ENCODE peak calls at places on chromosomes 13 and 19, in four cellular contexts. One of them, this sample, is unnamed.

GRCh38 chr13:111575276-111575675 is 254.8 kb downstream of the TEX29 start:
- DNase-seq in ascending aorta: no peak
- DNase-seq in fibroblast of pulmonary artery: no peak
- DNase-seq in PC-3: no peak
- DNase-seq in this sample: no peak

GRCh38 chr13:50006426-50007135 is 8.7 kb upstream of the KCNRG start:
- DNase-seq in ascending aorta: no peak
- DNase-seq in fibroblast of pulmonary artery: peak; percentile 79
- DNase-seq in PC-3: no peak
- DNase-seq in this sample: peak; percentile 51

GRCh38 chr19:3137139-3137538 is 1.3 kb downstream of the GNA15 start:
- DNase-seq in ascending aorta: no peak
- DNase-seq in fibroblast of pulmonary artery: peak; percentile 80
- DNase-seq in PC-3: no peak
- DNase-seq in this sample: no peak

GRCh38 chr13:77353980-77354379 is 27.1 kb upstream of the MYCBP2 start:
- DNase-seq in ascending aorta: no peak
- DNase-seq in fibroblast of pulmonary artery: no peak
- DNase-seq in PC-3: no peak
- DNase-seq in this sample: no peak

GRCh38 chr13:29907670-29908069 is 57.3 kb upstream of the UBL3 start:
- DNase-seq in ascending aorta: no peak
- DNase-seq in fibroblast of pulmonary artery: no peak
- DNase-seq in PC-3: no peak
- DNase-seq in this sample: no peak

GRCh38 chr19:29528946-29529645 is 3.3 kb downstream of the VSTM2B start:
- DNase-seq in ascending aorta: no peak
- DNase-seq in fibroblast of pulmonary artery: no peak
- DNase-seq in PC-3: no peak
- DNase-seq in this sample: no peak

GRCh38 chr19:37313335-37313627 is 57.6 kb upstream of the ZNF527 start:
- DNase-seq in ascending aorta: no peak
- DNase-seq in fibroblast of pulmonary artery: no peak
- DNase-seq in PC-3: no peak
- DNase-seq in this sample: no peak

GRCh38 chr19:10780368-10780767 is 55.6 kb downstream of the TMED1 start:
- DNase-seq in ascending aorta: peak; percentile 60
- DNase-seq in fibroblast of pulmonary artery: peak; percentile 95
- DNase-seq in PC-3: no peak
- DNase-seq in this sample: peak; percentile 98

GRCh38 chr13:29526741-29527140 is 68.7 kb downstream of the SLC7A1 start:
- DNase-seq in ascending aorta: no peak
- DNase-seq in fibroblast of pulmonary artery: no peak
- DNase-seq in PC-3: no peak
- DNase-seq in this sample: no peak

GRCh38 chr13:108269601-108270328 is at the start of gene TNFSF13B:
- DNase-seq in ascending aorta: no peak
- DNase-seq in fibroblast of pulmonary artery: peak; percentile 53
- DNase-seq in PC-3: no peak
- DNase-seq in this sample: peak; percentile 46

GRCh38 chr19:6076675-6077463 is 33.4 kb downstream of the RFX2 start:
- DNase-seq in ascending aorta: no peak
- DNase-seq in fibroblast of pulmonary artery: peak; percentile 87
- DNase-seq in PC-3: peak; percentile 82
- DNase-seq in this sample: peak; percentile 93

GRCh38 chr19:2426661-2427322 is 594 bp downstream of the TIMM13 start:
- DNase-seq in ascending aorta: no peak
- DNase-seq in fibroblast of pulmonary artery: peak; percentile 37
- DNase-seq in PC-3: peak; percentile 45
- DNase-seq in this sample: peak; percentile 36

GRCh38 chr13:67369895-67370660 is 139.9 kb upstream of the PCDH9 start:
- DNase-seq in ascending aorta: no peak
- DNase-seq in fibroblast of pulmonary artery: peak; percentile 92
- DNase-seq in PC-3: peak; percentile 13
- DNase-seq in this sample: peak; percentile 94

GRCh38 chr19:23515551-23515950 is 120.3 kb upstream of the ZNF91 start:
- DNase-seq in ascending aorta: no peak
- DNase-seq in fibroblast of pulmonary artery: no peak
- DNase-seq in PC-3: no peak
- DNase-seq in this sample: no peak

GRCh38 chr19:39590265-39590664 is 12.1 kb upstream of the LGALS13 start:
- DNase-seq in ascending aorta: no peak
- DNase-seq in fibroblast of pulmonary artery: peak; percentile 18
- DNase-seq in PC-3: no peak
- DNase-seq in this sample: peak; percentile 4

GRCh38 chr13:99086869-99087129 is 108.9 kb upstream of the DOCK9 start:
- DNase-seq in ascending aorta: no peak
- DNase-seq in fibroblast of pulmonary artery: peak; percentile 11
- DNase-seq in PC-3: no peak
- DNase-seq in this sample: peak; percentile 15

GRCh38 chr19:7442423-7442822 is 46.4 kb downstream of the PEX11G start:
- DNase-seq in ascending aorta: no peak
- DNase-seq in fibroblast of pulmonary artery: peak; percentile 33
- DNase-seq in PC-3: no peak
- DNase-seq in this sample: peak; percentile 20

GRCh38 chr19:44582581-44583265 is 30.6 kb upstream of the IGSF23 start:
- DNase-seq in ascending aorta: no peak
- DNase-seq in fibroblast of pulmonary artery: peak; percentile 48
- DNase-seq in PC-3: peak; percentile 37
- DNase-seq in this sample: peak; percentile 31

GRCh38 chr19:4976412-4977298 is 7.7 kb downstream of the KDM4B start:
- DNase-seq in ascending aorta: peak; percentile 63
- DNase-seq in fibroblast of pulmonary artery: peak; percentile 99
- DNase-seq in PC-3: peak; percentile 89
- DNase-seq in this sample: peak; percentile 99

GRCh38 chr13:110113284-110113764 is 193.6 kb downstream of the COL4A1 start:
- DNase-seq in ascending aorta: no peak
- DNase-seq in fibroblast of pulmonary artery: peak; percentile 53
- DNase-seq in PC-3: peak; percentile 73
- DNase-seq in this sample: peak; percentile 77

GRCh38 chr19:571127-571974 is 1.0 kb upstream of the BSG start:
- DNase-seq in ascending aorta: no peak
- DNase-seq in fibroblast of pulmonary artery: peak; percentile 31
- DNase-seq in PC-3: peak; percentile 68
- DNase-seq in this sample: peak; percentile 16

GRCh38 chr19:55179570-55180484 is at the start of gene SYT5:
- DNase-seq in ascending aorta: no peak
- DNase-seq in fibroblast of pulmonary artery: no peak
- DNase-seq in PC-3: peak; percentile 64
- DNase-seq in this sample: no peak

GRCh38 chr13:72763411-72763810 is 18.3 kb downstream of the DIS3 start:
- DNase-seq in ascending aorta: no peak
- DNase-seq in fibroblast of pulmonary artery: peak; percentile 32
- DNase-seq in PC-3: no peak
- DNase-seq in this sample: no peak

GRCh38 chr19:17035842-17036424 is 9.3 kb upstream of the CPAMD8 start:
- DNase-seq in ascending aorta: peak; percentile 16
- DNase-seq in fibroblast of pulmonary artery: no peak
- DNase-seq in PC-3: no peak
- DNase-seq in this sample: peak; percentile 9

GRCh38 chr13:75871059-75871458 is 234.9 kb downstream of the LMO7 start:
- DNase-seq in ascending aorta: no peak
- DNase-seq in fibroblast of pulmonary artery: no peak
- DNase-seq in PC-3: no peak
- DNase-seq in this sample: peak; percentile 14

GRCh38 chr19:58037927-58038687 is 4.3 kb downstream of the ZSCAN1 start:
- DNase-seq in ascending aorta: no peak
- DNase-seq in fibroblast of pulmonary artery: no peak
- DNase-seq in PC-3: no peak
- DNase-seq in this sample: no peak

GRCh38 chr19:32240316-32240715 is 105.1 kb upstream of the ZNF507 start:
- DNase-seq in ascending aorta: no peak
- DNase-seq in fibroblast of pulmonary artery: no peak
- DNase-seq in PC-3: no peak
- DNase-seq in this sample: no peak

GRCh38 chr19:54573330-54573872 is at the start of gene LILRA2:
- DNase-seq in ascending aorta: no peak
- DNase-seq in fibroblast of pulmonary artery: no peak
- DNase-seq in PC-3: no peak
- DNase-seq in this sample: no peak

GRCh38 chr13:109785892-109786450 is 412 bp downstream of the IRS2 start:
- DNase-seq in ascending aorta: no peak
- DNase-seq in fibroblast of pulmonary artery: peak; percentile 33
- DNase-seq in PC-3: no peak
- DNase-seq in this sample: no peak

GRCh38 chr19:47269596-47269995 is 5.1 kb upstream of the INAFM1 start:
- DNase-seq in ascending aorta: no peak
- DNase-seq in fibroblast of pulmonary artery: no peak
- DNase-seq in PC-3: no peak
- DNase-seq in this sample: no peak

DNA sequence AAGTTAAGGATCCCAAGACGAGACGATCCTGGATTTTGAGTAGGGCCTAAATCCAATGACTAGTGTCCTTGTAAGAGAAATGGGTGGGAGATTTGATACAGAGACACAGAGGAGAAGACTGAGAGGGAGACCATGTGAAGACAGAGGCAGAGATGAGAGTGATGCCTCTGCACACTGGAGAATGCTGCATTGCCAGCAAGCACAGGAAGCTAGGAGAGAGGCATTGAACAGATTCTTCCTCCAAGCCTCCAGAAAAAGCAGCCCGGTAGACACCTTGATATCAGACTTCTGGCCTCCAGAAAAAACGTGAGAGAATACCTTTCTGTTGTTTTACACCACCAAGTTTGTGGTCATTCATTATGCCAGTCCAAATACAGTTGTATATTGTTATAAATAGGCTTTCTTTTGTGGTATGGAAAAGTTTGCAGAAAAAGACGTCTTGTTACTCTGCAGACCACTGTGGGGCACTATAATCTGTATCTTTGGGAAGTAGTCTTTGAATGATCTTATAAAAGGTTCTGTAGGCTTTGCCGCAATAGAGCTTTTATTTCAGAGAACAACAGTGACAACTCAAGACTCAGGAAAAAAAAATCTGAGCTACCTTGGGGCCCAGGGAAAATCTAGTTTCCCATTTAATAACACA is 17.9 kb upstream of the RFC3 start:
- DNase-seq in ascending aorta: no peak
- DNase-seq in fibroblast of pulmonary artery: peak; percentile 69
- DNase-seq in PC-3: peak; percentile 46
- DNase-seq in this sample: peak; percentile 59
- TF ChIP-seq CTCF in ascending aorta: peak; percentile 52
- TF ChIP-seq CTCF in fibroblast of pulmonary artery: peak; percentile 57
- TF ChIP-seq CTCF in PC-3: peak; percentile 64
- TF ChIP-seq CTCF in this sample: peak; percentile 47

DNA sequence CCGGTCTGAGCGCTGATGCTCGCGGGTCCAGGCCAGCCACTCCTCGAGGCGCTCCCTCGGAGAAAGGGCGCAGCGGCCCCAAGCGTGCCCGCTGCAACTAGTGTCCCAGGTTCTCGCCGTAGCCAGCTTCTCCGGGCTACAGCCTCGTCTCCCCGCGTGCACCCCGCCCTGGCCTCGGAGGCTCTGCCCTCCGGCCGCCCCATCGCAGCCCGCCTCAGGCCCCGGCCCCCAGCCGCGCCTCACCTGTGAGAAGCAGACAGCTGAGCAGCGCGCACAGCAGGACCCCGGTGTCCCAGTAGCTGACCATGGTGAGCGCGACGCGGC is 429 bp downstream of the FLT1 start:
- DNase-seq in ascending aorta: no peak
- DNase-seq in fibroblast of pulmonary artery: peak; percentile 37
- DNase-seq in PC-3: no peak
- DNase-seq in this sample: no peak
- H3K4me3 ChIP-seq in ascending aorta: peak overlapping the region; percentile 63
- H3K4me3 ChIP-seq in fibroblast of pulmonary artery: peak overlapping the region; percentile 66
- H3K4me3 ChIP-seq in PC-3: peak overlapping the region; percentile 37
- H3K4me3 ChIP-seq in this sample: no peak overlapping the region

DNA sequence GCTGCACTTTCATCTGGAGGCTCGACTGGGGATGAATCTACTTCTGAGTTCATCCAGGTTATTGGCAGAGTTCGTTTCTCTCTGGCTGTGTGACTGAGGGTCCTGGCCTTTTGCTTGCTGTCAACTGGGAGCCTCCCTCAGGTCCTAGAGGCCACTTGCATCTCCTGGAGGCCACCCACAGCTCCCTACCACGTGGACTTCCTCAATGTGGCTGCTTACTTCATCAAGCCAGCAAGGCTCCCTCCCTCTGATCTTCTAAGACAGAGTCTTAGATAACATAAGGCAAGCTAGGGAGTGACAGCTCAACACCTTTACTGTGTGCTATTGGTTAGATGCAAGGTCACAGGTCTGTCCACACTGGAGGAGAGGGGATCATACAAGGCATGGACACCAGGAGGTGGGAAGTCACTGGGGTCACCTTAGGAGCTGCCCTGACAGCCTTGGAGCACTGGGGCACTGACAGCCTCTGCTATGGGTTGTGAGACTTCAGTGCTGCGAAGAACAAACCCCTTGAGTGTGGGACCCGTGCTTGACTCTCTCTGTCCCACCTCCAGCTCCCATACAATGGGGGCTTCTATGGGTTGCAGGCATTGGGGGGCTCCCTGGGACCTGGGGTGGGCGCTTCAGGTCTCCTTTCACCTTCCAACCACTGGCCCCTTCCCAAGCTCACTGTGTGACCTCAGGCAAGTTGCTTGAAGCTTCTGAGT is 5.3 kb downstream of the FAM187B start:
- DNase-seq in ascending aorta: no peak
- DNase-seq in fibroblast of pulmonary artery: no peak
- DNase-seq in PC-3: no peak
- DNase-seq in this sample: no peak
- TF ChIP-seq CTCF in ascending aorta: no peak
- TF ChIP-seq CTCF in fibroblast of pulmonary artery: no peak
- TF ChIP-seq CTCF in PC-3: no peak
- TF ChIP-seq CTCF in this sample: no peak

GRCh38 chr13:27004866-27005265 is 166.7 kb downstream of the USP12 start:
- DNase-seq in ascending aorta: no peak
- DNase-seq in fibroblast of pulmonary artery: no peak
- DNase-seq in PC-3: no peak
- DNase-seq in this sample: no peak

GRCh38 chr13:27005976-27006518 is 165.6 kb downstream of the USP12 start:
- DNase-seq in ascending aorta: no peak
- DNase-seq in fibroblast of pulmonary artery: no peak
- DNase-seq in PC-3: no peak
- DNase-seq in this sample: no peak

GRCh38 chr13:27007166-27007565 is 164.4 kb downstream of the USP12 start:
- DNase-seq in ascending aorta: no peak
- DNase-seq in fibroblast of pulmonary artery: no peak
- DNase-seq in PC-3: no peak
- DNase-seq in this sample: no peak

GRCh38 chr13:27005556-27005955 is 166.1 kb downstream of the USP12 start:
- DNase-seq in ascending aorta: no peak
- DNase-seq in fibroblast of pulmonary artery: peak; percentile 28
- DNase-seq in PC-3: no peak
- DNase-seq in this sample: no peak

DNA sequence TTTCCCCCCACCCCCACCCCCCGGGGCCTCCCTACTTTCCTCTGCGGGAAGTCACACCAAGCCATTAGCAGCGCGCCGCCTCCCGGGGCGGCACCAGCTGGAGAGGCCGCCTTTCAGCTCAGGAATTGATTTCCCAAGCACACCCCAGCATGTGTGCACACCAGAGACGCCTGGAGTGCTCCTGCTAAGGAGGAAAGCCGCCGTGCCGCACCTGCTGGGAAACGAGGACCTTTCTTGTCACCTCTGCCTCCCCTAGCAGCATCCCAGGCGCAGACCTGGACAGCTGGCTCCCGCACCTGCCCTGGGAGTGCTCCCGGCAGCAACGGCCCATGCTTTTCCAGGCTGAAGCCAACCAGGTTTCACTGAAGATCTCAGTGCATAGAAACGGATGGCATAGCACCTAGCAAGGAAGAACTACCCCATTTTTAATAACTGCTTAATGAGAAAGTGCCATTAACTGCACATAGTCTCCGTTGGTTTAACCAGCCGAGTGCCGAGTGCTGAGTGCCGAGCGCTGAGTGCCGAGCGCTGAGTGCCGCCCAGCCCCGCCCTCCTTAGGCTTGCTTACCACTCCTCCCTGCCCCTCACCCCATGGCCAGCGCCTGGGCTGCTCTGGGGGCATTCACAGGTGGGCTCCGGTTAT is 165.0 kb downstream of the USP12 start:
- DNase-seq in ascending aorta: no peak
- DNase-seq in fibroblast of pulmonary artery: peak; percentile 36
- DNase-seq in PC-3: peak; percentile 12
- DNase-seq in this sample: peak; percentile 32
- H3K4me3 ChIP-seq in ascending aorta: peak overlapping the region; percentile 43
- H3K4me3 ChIP-seq in fibroblast of pulmonary artery: peak overlapping the region; percentile 42
- H3K4me3 ChIP-seq in PC-3: peak overlapping the region; percentile 61
- H3K4me3 ChIP-seq in this sample: peak overlapping the region; percentile 33

This sample was measured in fibroblast of mammary gland.